ENCODE peak calls at places on chromosomes 4 and X, in nine cellular contexts. One of them, this sample, is unnamed.

GRCh38 chr4:127586922-127587571 is 45.7 kb upstream of the INTU start:
- DNase-seq in activated CD8-positive, alpha-beta T cell treated with anti-CD3 and anti-CD28 coated beads, Interleukin-2, amount 10 ng/mL, durations not matched to agents 7 days and 5 days: no peak
- DNase-seq in ureter: no peak
- DNase-seq in tibial nerve: no peak
- DNase-seq in NAMALWA: peak; percentile 55
- DNase-seq in tibial artery: no peak
- DNase-seq in GM04504: peak; percentile 6
- DNase-seq in C1 segment of cervical spinal cord: no peak
- DNase-seq in left kidney: peak; percentile 49
- DNase-seq in this sample: no peak

GRCh38 chrX:86195343-86195742 is 47.1 kb downstream of the DACH2 start:
- DNase-seq in activated CD8-positive, alpha-beta T cell treated with anti-CD3 and anti-CD28 coated beads, Interleukin-2, amount 10 ng/mL, durations not matched to agents 7 days and 5 days: no peak
- DNase-seq in ureter: no peak
- DNase-seq in tibial nerve: no peak
- DNase-seq in NAMALWA: no peak
- DNase-seq in tibial artery: no peak
- DNase-seq in GM04504: no peak
- DNase-seq in C1 segment of cervical spinal cord: no peak
- DNase-seq in left kidney: no peak
- DNase-seq in this sample: no peak

GRCh38 chr4:16779028-16779675 is 119.3 kb downstream of the LDB2 start:
- DNase-seq in activated CD8-positive, alpha-beta T cell treated with anti-CD3 and anti-CD28 coated beads, Interleukin-2, amount 10 ng/mL, durations not matched to agents 7 days and 5 days: no peak
- DNase-seq in ureter: no peak
- DNase-seq in tibial nerve: no peak
- DNase-seq in NAMALWA: no peak
- DNase-seq in tibial artery: no peak
- DNase-seq in GM04504: peak; percentile 19
- DNase-seq in C1 segment of cervical spinal cord: no peak
- DNase-seq in left kidney: no peak
- DNase-seq in this sample: no peak

GRCh38 chr4:39937683-39938268 is 39.9 kb downstream of the PDS5A start:
- DNase-seq in activated CD8-positive, alpha-beta T cell treated with anti-CD3 and anti-CD28 coated beads, Interleukin-2, amount 10 ng/mL, durations not matched to agents 7 days and 5 days: no peak
- DNase-seq in ureter: no peak
- DNase-seq in tibial nerve: no peak
- DNase-seq in NAMALWA: no peak
- DNase-seq in tibial artery: no peak
- DNase-seq in GM04504: no peak
- DNase-seq in C1 segment of cervical spinal cord: no peak
- DNase-seq in left kidney: no peak
- DNase-seq in this sample: no peak

GRCh38 chr4:183405371-183405770 is 39.1 kb upstream of the CDKN2AIP start:
- DNase-seq in activated CD8-positive, alpha-beta T cell treated with anti-CD3 and anti-CD28 coated beads, Interleukin-2, amount 10 ng/mL, durations not matched to agents 7 days and 5 days: no peak
- DNase-seq in ureter: no peak
- DNase-seq in tibial nerve: no peak
- DNase-seq in NAMALWA: no peak
- DNase-seq in tibial artery: no peak
- DNase-seq in GM04504: no peak
- DNase-seq in C1 segment of cervical spinal cord: no peak
- DNase-seq in left kidney: no peak
- DNase-seq in this sample: no peak

GRCh38 chrX:112520124-112520523 is 159.6 kb downstream of the LHFPL1 start:
- DNase-seq in activated CD8-positive, alpha-beta T cell treated with anti-CD3 and anti-CD28 coated beads, Interleukin-2, amount 10 ng/mL, durations not matched to agents 7 days and 5 days: no peak
- DNase-seq in ureter: no peak
- DNase-seq in tibial nerve: no peak
- DNase-seq in NAMALWA: no peak
- DNase-seq in tibial artery: no peak
- DNase-seq in GM04504: no peak
- DNase-seq in C1 segment of cervical spinal cord: no peak
- DNase-seq in left kidney: no peak
- DNase-seq in this sample: no peak

GRCh38 chr4:181820518-181820917 is 422.7 kb upstream of the TENM3 start:
- DNase-seq in activated CD8-positive, alpha-beta T cell treated with anti-CD3 and anti-CD28 coated beads, Interleukin-2, amount 10 ng/mL, durations not matched to agents 7 days and 5 days: no peak
- DNase-seq in ureter: no peak
- DNase-seq in tibial nerve: no peak
- DNase-seq in NAMALWA: no peak
- DNase-seq in tibial artery: no peak
- DNase-seq in GM04504: no peak
- DNase-seq in C1 segment of cervical spinal cord: no peak
- DNase-seq in left kidney: peak; percentile 65
- DNase-seq in this sample: no peak

GRCh38 chr4:13963601-13964000 is 336.1 kb upstream of the BOD1L1 start:
- DNase-seq in activated CD8-positive, alpha-beta T cell treated with anti-CD3 and anti-CD28 coated beads, Interleukin-2, amount 10 ng/mL, durations not matched to agents 7 days and 5 days: no peak
- DNase-seq in ureter: no peak
- DNase-seq in tibial nerve: peak; percentile 9
- DNase-seq in NAMALWA: no peak
- DNase-seq in tibial artery: no peak
- DNase-seq in GM04504: no peak
- DNase-seq in C1 segment of cervical spinal cord: no peak
- DNase-seq in left kidney: no peak
- DNase-seq in this sample: peak; percentile 18

GRCh38 chr4:173134426-173134825 is 34.2 kb upstream of the GALNT7 start:
- DNase-seq in activated CD8-positive, alpha-beta T cell treated with anti-CD3 and anti-CD28 coated beads, Interleukin-2, amount 10 ng/mL, durations not matched to agents 7 days and 5 days: no peak
- DNase-seq in ureter: no peak
- DNase-seq in tibial nerve: no peak
- DNase-seq in NAMALWA: no peak
- DNase-seq in tibial artery: no peak
- DNase-seq in GM04504: no peak
- DNase-seq in C1 segment of cervical spinal cord: no peak
- DNase-seq in left kidney: no peak
- DNase-seq in this sample: no peak

GRCh38 chrX:41090568-41091238 is 5.5 kb downstream of the USP9X start:
- DNase-seq in activated CD8-positive, alpha-beta T cell treated with anti-CD3 and anti-CD28 coated beads, Interleukin-2, amount 10 ng/mL, durations not matched to agents 7 days and 5 days: no peak
- DNase-seq in ureter: no peak
- DNase-seq in tibial nerve: no peak
- DNase-seq in NAMALWA: no peak
- DNase-seq in tibial artery: no peak
- DNase-seq in GM04504: no peak
- DNase-seq in C1 segment of cervical spinal cord: no peak
- DNase-seq in left kidney: no peak
- DNase-seq in this sample: no peak

GRCh38 chr4:38872620-38873019 is 5.0 kb downstream of the FAM114A1 start:
- DNase-seq in activated CD8-positive, alpha-beta T cell treated with anti-CD3 and anti-CD28 coated beads, Interleukin-2, amount 10 ng/mL, durations not matched to agents 7 days and 5 days: no peak
- DNase-seq in ureter: no peak
- DNase-seq in tibial nerve: no peak
- DNase-seq in NAMALWA: no peak
- DNase-seq in tibial artery: no peak
- DNase-seq in GM04504: peak; percentile 91
- DNase-seq in C1 segment of cervical spinal cord: peak; percentile 6
- DNase-seq in left kidney: no peak
- DNase-seq in this sample: peak; percentile 89

GRCh38 chr4:175419120-175419774 is 392.8 kb downstream of the GPM6A start:
- DNase-seq in activated CD8-positive, alpha-beta T cell treated with anti-CD3 and anti-CD28 coated beads, Interleukin-2, amount 10 ng/mL, durations not matched to agents 7 days and 5 days: no peak
- DNase-seq in ureter: no peak
- DNase-seq in tibial nerve: no peak
- DNase-seq in NAMALWA: no peak
- DNase-seq in tibial artery: no peak
- DNase-seq in GM04504: peak; percentile 90
- DNase-seq in C1 segment of cervical spinal cord: no peak
- DNase-seq in left kidney: no peak
- DNase-seq in this sample: peak; percentile 91

GRCh38 chr4:137610960-137611359 is 78.7 kb upstream of the PCDH18 start:
- DNase-seq in activated CD8-positive, alpha-beta T cell treated with anti-CD3 and anti-CD28 coated beads, Interleukin-2, amount 10 ng/mL, durations not matched to agents 7 days and 5 days: no peak
- DNase-seq in ureter: no peak
- DNase-seq in tibial nerve: no peak
- DNase-seq in NAMALWA: peak; percentile 28
- DNase-seq in tibial artery: no peak
- DNase-seq in GM04504: no peak
- DNase-seq in C1 segment of cervical spinal cord: no peak
- DNase-seq in left kidney: no peak
- DNase-seq in this sample: no peak

GRCh38 chr4:1693131-1693896 is 9.2 kb upstream of the FAM53A start:
- DNase-seq in activated CD8-positive, alpha-beta T cell treated with anti-CD3 and anti-CD28 coated beads, Interleukin-2, amount 10 ng/mL, durations not matched to agents 7 days and 5 days: peak; percentile 84
- DNase-seq in ureter: peak; percentile 67
- DNase-seq in tibial nerve: peak; percentile 41
- DNase-seq in NAMALWA: peak; percentile 85
- DNase-seq in tibial artery: peak; percentile 77
- DNase-seq in GM04504: peak; percentile 39
- DNase-seq in C1 segment of cervical spinal cord: peak; percentile 48
- DNase-seq in left kidney: peak; percentile 90
- DNase-seq in this sample: no peak

GRCh38 chrX:101191217-101191750 is 28.3 kb upstream of the DRP2 start:
- DNase-seq in activated CD8-positive, alpha-beta T cell treated with anti-CD3 and anti-CD28 coated beads, Interleukin-2, amount 10 ng/mL, durations not matched to agents 7 days and 5 days: no peak
- DNase-seq in ureter: no peak
- DNase-seq in tibial nerve: no peak
- DNase-seq in NAMALWA: no peak
- DNase-seq in tibial artery: peak; percentile 63
- DNase-seq in GM04504: no peak
- DNase-seq in C1 segment of cervical spinal cord: peak; percentile 1
- DNase-seq in left kidney: peak; percentile 62
- DNase-seq in this sample: no peak

GRCh38 chrX:52416816-52417215 is 48.0 kb downstream of the XAGE2 start:
- DNase-seq in activated CD8-positive, alpha-beta T cell treated with anti-CD3 and anti-CD28 coated beads, Interleukin-2, amount 10 ng/mL, durations not matched to agents 7 days and 5 days: no peak
- DNase-seq in ureter: no peak
- DNase-seq in tibial nerve: no peak
- DNase-seq in NAMALWA: no peak
- DNase-seq in tibial artery: no peak
- DNase-seq in GM04504: no peak
- DNase-seq in C1 segment of cervical spinal cord: no peak
- DNase-seq in left kidney: no peak
- DNase-seq in this sample: no peak

GRCh38 chr4:55038176-55038890 is 87.1 kb downstream of the KDR start:
- DNase-seq in activated CD8-positive, alpha-beta T cell treated with anti-CD3 and anti-CD28 coated beads, Interleukin-2, amount 10 ng/mL, durations not matched to agents 7 days and 5 days: no peak
- DNase-seq in ureter: no peak
- DNase-seq in tibial nerve: peak; percentile 59
- DNase-seq in NAMALWA: no peak
- DNase-seq in tibial artery: peak; percentile 71
- DNase-seq in GM04504: peak; percentile 0
- DNase-seq in C1 segment of cervical spinal cord: no peak
- DNase-seq in left kidney: no peak
- DNase-seq in this sample: no peak

GRCh38 chr4:112994732-112995131 is 54.7 kb upstream of the ANK2 start:
- DNase-seq in activated CD8-positive, alpha-beta T cell treated with anti-CD3 and anti-CD28 coated beads, Interleukin-2, amount 10 ng/mL, durations not matched to agents 7 days and 5 days: no peak
- DNase-seq in ureter: no peak
- DNase-seq in tibial nerve: no peak
- DNase-seq in NAMALWA: no peak
- DNase-seq in tibial artery: no peak
- DNase-seq in GM04504: no peak
- DNase-seq in C1 segment of cervical spinal cord: no peak
- DNase-seq in left kidney: no peak
- DNase-seq in this sample: no peak

GRCh38 chr4:23279377-23279988 is 586.7 kb downstream of the GBA3 start:
- DNase-seq in activated CD8-positive, alpha-beta T cell treated with anti-CD3 and anti-CD28 coated beads, Interleukin-2, amount 10 ng/mL, durations not matched to agents 7 days and 5 days: no peak
- DNase-seq in ureter: no peak
- DNase-seq in tibial nerve: no peak
- DNase-seq in NAMALWA: no peak
- DNase-seq in tibial artery: no peak
- DNase-seq in GM04504: no peak
- DNase-seq in C1 segment of cervical spinal cord: no peak
- DNase-seq in left kidney: no peak
- DNase-seq in this sample: no peak

GRCh38 chr4:38538517-38538916 is 125.5 kb upstream of the KLF3 start:
- DNase-seq in activated CD8-positive, alpha-beta T cell treated with anti-CD3 and anti-CD28 coated beads, Interleukin-2, amount 10 ng/mL, durations not matched to agents 7 days and 5 days: no peak
- DNase-seq in ureter: no peak
- DNase-seq in tibial nerve: no peak
- DNase-seq in NAMALWA: no peak
- DNase-seq in tibial artery: no peak
- DNase-seq in GM04504: no peak
- DNase-seq in C1 segment of cervical spinal cord: no peak
- DNase-seq in left kidney: no peak
- DNase-seq in this sample: no peak

GRCh38 chr4:139628184-139629012 is 37.2 kb upstream of the MGST2 start:
- DNase-seq in activated CD8-positive, alpha-beta T cell treated with anti-CD3 and anti-CD28 coated beads, Interleukin-2, amount 10 ng/mL, durations not matched to agents 7 days and 5 days: no peak
- DNase-seq in ureter: no peak
- DNase-seq in tibial nerve: no peak
- DNase-seq in NAMALWA: no peak
- DNase-seq in tibial artery: no peak
- DNase-seq in GM04504: no peak
- DNase-seq in C1 segment of cervical spinal cord: peak; percentile 23
- DNase-seq in left kidney: peak; percentile 61
- DNase-seq in this sample: no peak

GRCh38 chr4:52201705-52202104 is 150.6 kb downstream of the SPATA18 start:
- DNase-seq in activated CD8-positive, alpha-beta T cell treated with anti-CD3 and anti-CD28 coated beads, Interleukin-2, amount 10 ng/mL, durations not matched to agents 7 days and 5 days: no peak
- DNase-seq in ureter: no peak
- DNase-seq in tibial nerve: no peak
- DNase-seq in NAMALWA: no peak
- DNase-seq in tibial artery: no peak
- DNase-seq in GM04504: no peak
- DNase-seq in C1 segment of cervical spinal cord: no peak
- DNase-seq in left kidney: no peak
- DNase-seq in this sample: no peak

GRCh38 chr4:162891788-162892707 is 274.6 kb downstream of the NAF1 start:
- DNase-seq in activated CD8-positive, alpha-beta T cell treated with anti-CD3 and anti-CD28 coated beads, Interleukin-2, amount 10 ng/mL, durations not matched to agents 7 days and 5 days: no peak
- DNase-seq in ureter: no peak
- DNase-seq in tibial nerve: no peak
- DNase-seq in NAMALWA: peak; percentile 67
- DNase-seq in tibial artery: no peak
- DNase-seq in GM04504: no peak
- DNase-seq in C1 segment of cervical spinal cord: no peak
- DNase-seq in left kidney: peak; percentile 11
- DNase-seq in this sample: no peak

GRCh38 chr4:33067221-33067620 is 2347.1 kb downstream of the PCDH7 start:
- DNase-seq in activated CD8-positive, alpha-beta T cell treated with anti-CD3 and anti-CD28 coated beads, Interleukin-2, amount 10 ng/mL, durations not matched to agents 7 days and 5 days: no peak
- DNase-seq in ureter: no peak
- DNase-seq in tibial nerve: no peak
- DNase-seq in NAMALWA: no peak
- DNase-seq in tibial artery: no peak
- DNase-seq in GM04504: no peak
- DNase-seq in C1 segment of cervical spinal cord: no peak
- DNase-seq in left kidney: no peak
- DNase-seq in this sample: no peak

GRCh38 chr4:155796031-155796430 is 37.2 kb downstream of the GUCY1B1 start:
- DNase-seq in activated CD8-positive, alpha-beta T cell treated with anti-CD3 and anti-CD28 coated beads, Interleukin-2, amount 10 ng/mL, durations not matched to agents 7 days and 5 days: no peak
- DNase-seq in ureter: no peak
- DNase-seq in tibial nerve: no peak
- DNase-seq in NAMALWA: peak; percentile 42
- DNase-seq in tibial artery: no peak
- DNase-seq in GM04504: no peak
- DNase-seq in C1 segment of cervical spinal cord: no peak
- DNase-seq in left kidney: peak; percentile 32
- DNase-seq in this sample: no peak

GRCh38 chr4:163810757-163811156 is 316.3 kb downstream of the TMA16 start:
- DNase-seq in activated CD8-positive, alpha-beta T cell treated with anti-CD3 and anti-CD28 coated beads, Interleukin-2, amount 10 ng/mL, durations not matched to agents 7 days and 5 days: no peak
- DNase-seq in ureter: no peak
- DNase-seq in tibial nerve: no peak
- DNase-seq in NAMALWA: no peak
- DNase-seq in tibial artery: no peak
- DNase-seq in GM04504: no peak
- DNase-seq in C1 segment of cervical spinal cord: no peak
- DNase-seq in left kidney: no peak
- DNase-seq in this sample: no peak

This sample was measured in GM04503.